ENCODE peak calls at places on chromosomes 12 and 14, in five cellular contexts. D is mesendoderm; X is CD4-positive, CD25-positive, alpha-beta regulatory T cell; Q is foreskin fibroblast; I is neural progenitor cell. R is an unnamed sample.

GRCh38 chr14:90140298-90140955 is 78.6 kb downstream of the KCNK13 start:
- DNase-seq in X (no peak), Q (no peak), I (no peak), D (peak), R (no peak)

GRCh38 chr14:62126885-62127478 is 364.8 kb downstream of the SNAPC1 start:
- DNase-seq in D (peak), I (peak), Q (peak), X (peak), R (no peak)

GRCh38 chr12:44708218-44708617 is 167.9 kb downstream of the NELL2 start:
- DNase-seq in D (no peak), Q (no peak), I (no peak), X (no peak), R (no peak)

GRCh38 chr12:30988887-30989286 is 62.3 kb downstream of the TSPAN11 start:
- DNase-seq in X (no peak), D (no peak), I (no peak), Q (no peak), R (no peak)

GRCh38 chr12:131007031-131007793 is 53.5 kb downstream of the ADGRD1 start:
- DNase-seq in X (no peak), D (no peak), Q (no peak), I (peak), R (peak)

GRCh38 chr12:54680374-54680773 is 32.2 kb upstream of the DCD start:
- DNase-seq in D (peak), Q (peak), I (peak), X (no peak), R (no peak)

GRCh38 chr14:34174973-34175372 is 224.1 kb upstream of the EGLN3 start:
- DNase-seq in I (no peak), D (no peak), X (no peak), Q (no peak), R (no peak)

GRCh38 chr12:109443794-109444193 is 33.3 kb downstream of the KCTD10 start:
- DNase-seq in X (no peak), I (no peak), D (no peak), Q (no peak), R (no peak)

GRCh38 chr12:57726151-57726883 is 12.2 kb downstream of the AGAP2 start:
- DNase-seq in Q (peak), X (no peak), D (peak), I (peak), R (no peak)

GRCh38 chr12:53493610-53494391 is 5.5 kb downstream of the MAP3K12 start:
- DNase-seq in D (peak), Q (no peak), I (peak), X (no peak), R (no peak)
- H3K4me3 ChIP-seq in D (no peak), Q (peak), I (peak), X (peak), R (peak)

GRCh38 chr14:74898083-74898482 is 16.4 kb downstream of the DLST start:
- DNase-seq in X (no peak), I (no peak), D (no peak), Q (no peak), R (no peak)

GRCh38 chr14:74896400-74896799 is 14.7 kb downstream of the DLST start:
- DNase-seq in Q (no peak), X (no peak), D (no peak), I (no peak), R (no peak)

GRCh38 chr14:74893614-74894091 is 11.9 kb downstream of the DLST start:
- DNase-seq in I (no peak), Q (no peak), D (no peak), X (no peak), R (no peak)

GRCh38 chr14:74898694-74899093 is 17.0 kb downstream of the DLST start:
- DNase-seq in X (no peak), Q (no peak), I (no peak), D (no peak), R (no peak)

GRCh38 chr14:74897642-74898041 is 15.9 kb downstream of the DLST start:
- DNase-seq in D (no peak), X (no peak), Q (no peak), I (no peak), R (no peak)
- H3K4me3 ChIP-seq in D (no peak), X (no peak), Q (no peak), I (no peak), R (no peak)

GRCh38 chr14:67400434-67400833 is 11.5 kb downstream of the PLEK2 start:
- DNase-seq in Q (no peak), I (no peak), X (no peak), D (no peak), R (no peak)
- H3K4me3 ChIP-seq in Q (no peak), I (no peak), X (no peak), D (no peak), R (no peak)

GRCh38 chr12:112977139-112977538 is 1.2 kb upstream of the OAS2 start:
- DNase-seq in Q (no peak), X (no peak), D (no peak), I (no peak), R (no peak)

GRCh38 chr12:112980491-112981158 is 2.3 kb downstream of the OAS2 start:
- DNase-seq in X (peak), I (no peak), Q (no peak), D (no peak), R (peak)

GRCh38 chr12:112978163-112979081 is at the start of gene OAS2:
- DNase-seq in D (no peak), X (peak), I (peak), Q (peak), R (peak)

GRCh38 chr12:112977641-112978040 is 678 bp upstream of the OAS2 start:
- DNase-seq in I (no peak), Q (no peak), X (no peak), D (no peak), R (no peak)

GRCh38 chr12:112979281-112979680 is 962 bp downstream of the OAS2 start:
- DNase-seq in Q (no peak), D (no peak), I (no peak), X (peak), R (no peak)
- H3K4me3 ChIP-seq in Q (peak), D (no peak), I (no peak), X (peak), R (peak)

GRCh38 chr14:73567951-73568885 is 795 bp upstream of the ACOT2 start:
- DNase-seq in X (no peak), Q (peak), D (no peak), I (no peak), R (no peak)
- H3K4me3 ChIP-seq in X (peak), Q (peak), D (no peak), I (no peak), R (peak)

GRCh38 chr12:107283652-107284051 is 190.3 kb upstream of the CRY1 start:
- DNase-seq in I (no peak), X (no peak), Q (no peak), D (no peak), R (no peak)

GRCh38 chr12:107275530-107275929 is 182.2 kb upstream of the CRY1 start:
- DNase-seq in I (no peak), X (no peak), Q (no peak), D (peak), R (no peak)

GRCh38 chr12:107282628-107283027 is 189.3 kb upstream of the CRY1 start:
- DNase-seq in Q (no peak), D (no peak), I (no peak), X (no peak), R (no peak)

GRCh38 chr12:107277850-107278249 is 184.5 kb upstream of the CRY1 start:
- DNase-seq in Q (peak), D (no peak), I (no peak), X (no peak), R (no peak)
- H3K4me3 ChIP-seq in Q (no peak), D (no peak), I (no peak), X (no peak), R (no peak)

GRCh38 chr14:106039400-106039799 is 513.0 kb downstream of the TMEM121 start:
- DNase-seq in D (no peak), Q (no peak), I (no peak), X (peak), R (peak)

DNA sequence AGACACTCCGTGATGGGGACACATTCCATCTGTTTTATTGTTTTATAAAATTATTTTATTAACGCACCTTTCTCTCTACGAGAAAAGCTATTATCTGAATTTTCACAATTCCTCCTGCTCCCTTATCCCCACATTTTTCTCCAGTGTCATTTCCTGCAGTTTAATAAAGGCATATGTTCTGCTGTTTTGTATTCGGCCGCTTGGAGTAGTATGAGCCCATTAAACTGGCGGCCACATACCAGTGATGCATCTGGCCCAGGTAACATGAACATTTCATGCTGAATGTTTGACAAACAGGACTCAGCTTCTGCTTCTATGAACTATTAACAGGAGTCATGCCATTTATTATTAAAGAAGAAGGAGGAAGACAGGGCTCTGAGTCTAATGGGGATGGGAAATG is 511.0 kb downstream of the TMEM121 start:
- DNase-seq in Q (no peak), D (no peak), I (no peak), X (no peak), R (no peak)
- H3K4me3 ChIP-seq in Q (no peak), D (no peak), I (no peak), X (no peak), R (no peak)

GRCh38 chr14:99034711-99035171 is 237.3 kb downstream of the BCL11B start:
- DNase-seq in D (peak), X (no peak), Q (no peak), I (no peak), R (no peak)
- H3K4me3 ChIP-seq in D (no peak), X (no peak), Q (no peak), I (no peak), R (no peak)

DNA sequence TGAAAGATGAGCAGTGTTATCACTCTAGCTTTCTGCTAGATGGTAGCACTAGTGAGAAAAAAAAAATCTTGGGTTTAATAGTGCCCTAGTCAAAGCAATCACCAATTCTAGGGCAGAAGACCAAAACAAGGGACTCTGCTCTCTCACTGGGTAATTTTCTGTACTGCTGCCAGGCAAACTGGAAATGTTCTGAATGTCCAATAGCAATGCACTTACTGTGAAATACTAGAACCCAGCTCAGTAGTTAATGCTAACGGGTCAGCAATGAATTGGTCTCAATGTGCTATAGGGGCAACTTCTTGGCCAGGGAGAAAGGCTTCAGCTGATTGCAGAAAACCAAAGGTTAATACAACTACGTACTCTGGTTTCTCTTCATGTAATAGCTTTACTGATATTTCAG is 2.2 kb downstream of the ATF7 start:
- DNase-seq in I (no peak), X (no peak), Q (peak), D (no peak), R (no peak)
- H3K4me3 ChIP-seq in I (peak), X (peak), Q (peak), D (no peak), R (no peak)